ENCODE peak calls at places on chromosomes 16 and 17, in six cellular contexts. J is upper lobe of left lung, E is aorta, M is tibial nerve, F is esophagus squamous epithelium, Z is heart left ventricle. I is an unnamed sample. For H3K27me3 and H3K36me3, the result is how much of the 10 kb centered on the place peaks cover.

GRCh38 chr17:49101054-49101534 is 31.5 kb upstream of the B4GALNT2 start:
- DNase-seq in J (no peak), E (no peak), M (no peak), F (no peak), Z (no peak), I (no peak)

GRCh38 chr16:58970775-58971174 is 236.7 kb upstream of the GOT2 start:
- DNase-seq in J (no peak), E (no peak), M (no peak), F (no peak), Z (no peak), I (no peak)

GRCh38 chr16:69064164-69064563 is 41.3 kb upstream of the HAS3 start:
- DNase-seq in J (no peak), E (no peak), M (no peak), F (no peak), Z (no peak), I (no peak)

GRCh38 chr16:66335704-66336329 is 30.7 kb upstream of the CDH5 start:
- DNase-seq in J (no peak), E (no peak), M (no peak), F (no peak), Z (peak), I (peak)

GRCh38 chr16:69366431-69366830 is 14.8 kb upstream of the TMED6 start:
- DNase-seq in J (no peak), E (no peak), M (no peak), F (no peak), Z (no peak), I (no peak)

GRCh38 chr17:36616391-36617029 is 15.1 kb downstream of the MRM1 start:
- DNase-seq in J (no peak), E (no peak), M (no peak), F (no peak), Z (no peak), I (no peak)

GRCh38 chr17:15341385-15341849 is at the start of gene TEKT3:
- DNase-seq in J (peak), E (peak), M (peak), F (no peak), Z (peak), I (no peak)

GRCh38 chr16:72247821-72248253 is 75.9 kb upstream of the PMFBP1 start:
- DNase-seq in J (no peak), E (no peak), M (peak), F (no peak), Z (no peak), I (no peak)

GRCh38 chr17:55546481-55546880 is 35.2 kb upstream of the SMIM36 start:
- DNase-seq in J (no peak), E (no peak), M (no peak), F (no peak), Z (no peak), I (no peak)

GRCh38 chr16:25210758-25211157 is 6.0 kb upstream of the AQP8 start:
- DNase-seq in J (no peak), E (no peak), M (no peak), F (no peak), Z (no peak), I (no peak)

GRCh38 chr17:80474231-80474932 is 2.0 kb downstream of the NPTX1 start:
- DNase-seq in J (peak), E (no peak), M (no peak), F (no peak), Z (no peak), I (no peak)

GRCh38 chr17:49779730-49780220 is 8.7 kb upstream of the KAT7 start:
- DNase-seq in J (no peak), E (no peak), M (peak), F (no peak), Z (peak), I (peak)

GRCh38 chr16:3645108-3645503 is 9.4 kb upstream of the DNASE1 start:
- DNase-seq in J (no peak), E (peak), M (no peak), F (no peak), Z (no peak), I (no peak)

GRCh38 chr17:82081546-82081945 is 15.9 kb upstream of the DUS1L start:
- DNase-seq in J (peak), E (no peak), M (no peak), F (no peak), Z (no peak), I (no peak)

GRCh38 chr16:49378816-49379215 is 5.2 kb downstream of the C16orf78 start:
- DNase-seq in J (no peak), E (no peak), M (no peak), F (no peak), Z (no peak), I (no peak)

GRCh38 chr17:70242781-70243437 is 73.6 kb downstream of the KCNJ2 start:
- DNase-seq in J (no peak), E (no peak), M (no peak), F (no peak), Z (no peak), I (no peak)

GRCh38 chr17:34378664-34379101 is 15.7 kb upstream of the CCL1 start:
- DNase-seq in J (no peak), E (no peak), M (no peak), F (no peak), Z (no peak), I (no peak)

GRCh38 chr17:10155334-10156081 is 42.9 kb downstream of the GAS7 start:
- DNase-seq in J (no peak), E (peak), M (no peak), F (no peak), Z (peak), I (no peak)

GRCh38 chr17:41322264-41322902 is 6.9 kb upstream of the KRTAP17-1 start:
- DNase-seq in J (no peak), E (no peak), M (peak), F (no peak), Z (no peak), I (peak)

GRCh38 chr17:52495646-52496045 is 337.1 kb upstream of the CA10 start:
- DNase-seq in J (no peak), E (peak), M (no peak), F (no peak), Z (no peak), I (no peak)

GRCh38 chr17:2853111-2853721 is 57.0 kb downstream of the RAP1GAP2 start:
- DNase-seq in J (peak), E (peak), M (no peak), F (no peak), Z (peak), I (peak)

GRCh38 chr16:55657616-55658015 is 1.8 kb downstream of the SLC6A2 start:
- DNase-seq in J (no peak), E (no peak), M (no peak), F (no peak), Z (no peak), I (no peak)

GRCh38 chr17:82328141-82328993 is 5.2 kb downstream of the SECTM1 start:
- DNase-seq in J (peak), E (no peak), M (no peak), F (no peak), Z (no peak), I (no peak)

GRCh38 chr17:10216213-10216982 is 18.0 kb upstream of the GAS7 start:
- DNase-seq in J (peak), E (peak), M (no peak), F (no peak), Z (no peak), I (peak)

GRCh38 chr16:4239020-4239419 is 2.9 kb downstream of the SRL start:
- DNase-seq in J (no peak), E (no peak), M (no peak), F (no peak), Z (peak), I (no peak)

GRCh38 chr16:67279296-67280089 is at the start of gene PLEKHG4:
- DNase-seq in J (peak), E (peak), M (peak), F (no peak), Z (peak), I (no peak)

GRCh38 chr17:22310717-22311686 is 618.7 kb downstream of the KCNJ18 start:
- DNase-seq in J (no peak), E (no peak), M (no peak), F (no peak), Z (peak), I (peak)

GRCh38 chr17:74954115-74954514 is 18.4 kb downstream of the OTOP3 start:
- DNase-seq in J (no peak), E (no peak), M (no peak), F (no peak), Z (no peak), I (no peak)
- H3K27me3 ChIP-seq in J (under half), E (under half), M (under half), F (under half), Z (under half), I (under half)

GRCh38 chr16:19115148-19116021 is 1.6 kb downstream of the ITPRIPL2 start:
- DNase-seq in J (peak), E (no peak), M (no peak), F (no peak), Z (no peak), I (no peak)

GRCh38 chr16:19116711-19117449 is 3.1 kb downstream of the ITPRIPL2 start:
- DNase-seq in J (no peak), E (no peak), M (no peak), F (no peak), Z (no peak), I (no peak)

GRCh38 chr16:19123535-19124178 is 9.9 kb downstream of the ITPRIPL2 start:
- DNase-seq in J (no peak), E (no peak), M (no peak), F (no peak), Z (no peak), I (no peak)

GRCh38 chr16:19118938-19119431 is 5.2 kb downstream of the ITPRIPL2 start:
- DNase-seq in J (no peak), E (no peak), M (peak), F (no peak), Z (peak), I (no peak)

GRCh38 chr16:19119564-19119963 is 5.8 kb downstream of the ITPRIPL2 start:
- DNase-seq in J (no peak), E (no peak), M (peak), F (no peak), Z (no peak), I (no peak)
- H3K36me3 ChIP-seq in J (under half), E (under half), M (under half), F (under half), Z (under half), I (under half)

GRCh38 chr16:22816475-22816874 is 2.5 kb downstream of the HS3ST2 start:
- DNase-seq in J (no peak), E (peak), M (no peak), F (no peak), Z (no peak), I (no peak)
- H3K27me3 ChIP-seq in J (under half), E (under half), M (under half), F (under half), Z (under half), I (under half)

GRCh38 chr17:38660097-38661026 is 14.4 kb downstream of the EPOP start:
- DNase-seq in J (no peak), E (no peak), M (no peak), F (no peak), Z (no peak), I (no peak)

GRCh38 chr17:38659415-38659814 is 15.3 kb downstream of the EPOP start:
- DNase-seq in J (no peak), E (peak), M (no peak), F (no peak), Z (no peak), I (no peak)

GRCh38 chr17:38657824-38658740 is 16.7 kb downstream of the EPOP start:
- DNase-seq in J (no peak), E (peak), M (no peak), F (no peak), Z (no peak), I (no peak)

GRCh38 chr17:38656959-38657823 is 17.6 kb downstream of the EPOP start:
- DNase-seq in J (no peak), E (peak), M (no peak), F (no peak), Z (no peak), I (no peak)

GRCh38 chr17:38658741-38659345 is 15.9 kb downstream of the EPOP start:
- DNase-seq in J (no peak), E (peak), M (no peak), F (no peak), Z (no peak), I (no peak)
- H3K36me3 ChIP-seq in J (under half), E (under half), M (under half), F (under half), Z (under half), I (under half)

DNA sequence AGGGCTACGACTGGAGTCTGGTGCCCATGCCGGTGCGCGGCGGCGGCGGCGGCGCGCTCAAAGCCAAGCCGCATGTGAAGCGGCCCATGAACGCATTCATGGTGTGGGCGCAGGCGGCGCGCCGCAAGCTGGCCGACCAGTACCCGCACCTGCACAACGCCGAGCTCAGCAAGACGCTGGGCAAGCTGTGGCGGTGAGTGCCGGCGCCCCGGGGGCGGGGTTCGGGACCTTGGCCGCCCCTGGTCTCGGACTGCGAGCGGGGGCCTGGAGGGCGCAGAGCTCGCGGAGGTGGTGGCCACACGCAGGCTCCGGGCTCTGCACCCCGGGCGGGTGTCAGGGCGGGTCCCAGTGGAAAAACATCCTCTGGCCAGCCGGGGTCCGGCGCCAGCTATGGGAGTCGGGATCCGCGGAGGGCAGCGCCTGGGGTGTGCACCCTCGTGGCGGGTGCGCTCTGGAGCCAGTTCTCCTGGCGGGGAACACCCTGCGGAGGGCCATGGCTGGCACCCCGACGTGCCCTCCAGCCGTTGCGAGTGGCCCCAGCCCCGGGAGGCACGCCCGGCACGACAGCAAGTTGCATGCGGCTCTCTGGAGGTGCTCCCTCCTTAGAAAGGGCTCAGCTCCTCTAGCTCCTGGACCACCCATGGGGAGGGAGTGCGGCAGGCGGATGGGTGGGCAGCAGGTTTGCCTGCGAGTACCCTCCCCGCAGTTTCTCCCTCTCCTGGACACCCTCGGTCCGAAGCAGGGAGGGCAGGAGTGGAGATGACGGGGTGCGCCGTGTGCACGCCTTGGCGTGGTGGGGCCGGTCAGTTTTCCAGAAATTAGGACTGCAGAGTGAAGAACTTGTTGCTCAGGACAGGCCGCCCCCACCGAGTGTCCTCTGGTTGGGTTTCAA is 828 bp downstream of the SOX8 start:
- DNase-seq in J (peak), E (no peak), M (no peak), F (no peak), Z (no peak), I (peak)
- H3K27me3 ChIP-seq in J (under half), E (under half), M (under half), F (under half), Z (under half), I (under half)

DNA sequence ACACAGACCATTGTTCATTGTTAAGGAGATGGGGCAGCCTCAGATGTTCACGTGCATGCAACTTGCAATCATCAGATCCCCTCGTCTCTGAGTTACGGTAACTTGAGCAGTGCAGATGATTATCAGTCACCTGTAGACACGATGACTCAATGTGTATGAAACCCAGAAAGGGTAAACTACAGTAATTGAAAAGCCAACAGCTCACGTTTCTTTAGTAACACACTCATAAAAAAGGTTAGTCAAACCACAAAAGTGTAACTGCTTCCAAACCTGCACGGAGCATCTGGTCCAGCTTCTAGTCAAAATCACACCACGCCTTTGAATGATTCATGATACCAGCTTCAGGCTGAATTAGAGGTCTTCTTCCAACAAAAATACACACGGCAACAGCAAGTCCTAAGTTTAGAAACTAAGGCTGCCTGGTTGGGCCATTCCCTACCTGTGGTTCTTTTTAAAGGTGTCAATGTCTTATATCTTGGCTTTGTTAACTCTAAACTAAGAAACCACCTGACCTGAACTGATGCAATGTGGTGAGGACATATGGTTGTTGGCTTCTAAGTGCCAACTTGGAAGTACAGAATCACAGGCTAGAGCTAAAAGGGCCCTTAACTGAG is 32.3 kb downstream of the GRB7 start:
- DNase-seq in J (no peak), E (no peak), M (no peak), F (no peak), Z (no peak), I (no peak)
- H3K36me3 ChIP-seq in J (under half), E (under half), M (under half), F (under half), Z (under half), I (under half)

GRCh38 chr17:79326814-79327213 is 252.2 kb downstream of the ENGASE start:
- DNase-seq in J (no peak), E (peak), M (no peak), F (no peak), Z (no peak), I (no peak)

GRCh38 chr17:79332011-79332410 is 257.4 kb downstream of the ENGASE start:
- DNase-seq in J (no peak), E (no peak), M (no peak), F (no peak), Z (no peak), I (no peak)

GRCh38 chr17:79331492-79331891 is 256.9 kb downstream of the ENGASE start:
- DNase-seq in J (no peak), E (no peak), M (no peak), F (no peak), Z (no peak), I (no peak)

GRCh38 chr17:79330229-79330628 is 255.6 kb downstream of the ENGASE start:
- DNase-seq in J (no peak), E (no peak), M (no peak), F (no peak), Z (no peak), I (no peak)

DNA sequence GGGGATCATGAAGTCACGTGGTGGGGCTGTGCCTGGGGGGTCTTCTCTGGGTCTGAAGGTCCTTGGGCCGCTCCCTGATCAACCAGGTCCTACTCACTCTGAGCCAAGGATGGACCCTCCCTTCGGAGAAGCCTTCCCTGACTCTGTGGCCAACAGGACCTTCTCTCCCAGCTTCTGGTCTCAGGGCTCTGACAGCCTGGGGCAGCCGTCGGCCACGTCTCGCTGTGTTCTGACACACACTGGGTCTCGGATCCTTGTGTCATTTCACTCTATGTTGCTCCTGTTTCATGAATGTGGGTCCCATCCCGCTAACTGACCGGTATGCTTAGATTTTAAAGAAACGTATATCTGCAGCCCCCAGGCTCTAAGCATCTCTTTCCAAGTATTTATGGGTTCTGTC is 256.1 kb downstream of the ENGASE start:
- DNase-seq in J (peak), E (no peak), M (no peak), F (no peak), Z (no peak), I (no peak)
- H3K27me3 ChIP-seq in J (under half), E (under half), M (under half), F (under half), Z (under half), I (under half)

GRCh38 chr17:8832711-8833352 is 33.7 kb upstream of the MFSD6L start:
- DNase-seq in J (peak), E (no peak), M (no peak), F (no peak), Z (no peak), I (no peak)
- H3K36me3 ChIP-seq in J (under half), E (under half), M (under half), F (under half), Z (under half), I (under half)

DNA sequence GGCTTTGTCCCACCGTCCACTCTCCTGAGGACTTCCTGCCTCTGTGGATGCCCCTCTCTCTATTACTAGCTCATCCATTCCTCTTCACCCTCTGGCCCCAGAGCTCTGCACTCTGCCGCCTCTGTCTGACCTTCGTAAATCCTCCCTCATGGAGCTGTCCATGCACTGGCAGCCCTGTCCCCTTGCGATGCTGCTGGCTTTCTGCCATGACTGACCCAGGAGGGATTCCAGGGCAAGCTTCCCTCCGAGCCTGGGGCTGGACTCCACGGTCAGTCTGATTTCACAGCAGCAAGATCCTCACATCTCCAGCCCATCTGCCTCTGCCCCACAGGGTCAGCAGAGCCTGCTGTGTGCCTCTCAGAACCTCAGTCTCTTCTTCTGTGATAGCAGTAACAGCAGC is 4.7 kb downstream of the CBFA2T3 start:
- DNase-seq in J (no peak), E (no peak), M (no peak), F (no peak), Z (no peak), I (peak)
- H3K27me3 ChIP-seq in J (under half), E (under half), M (half or more), F (under half), Z (under half), I (under half)